ENCODE peak calls at places on chromosome 7, in five cellular contexts. One of them, this sample, is unnamed.

GRCh38 chr7:80847027-80847426 is 71.8 kb downstream of the SEMA3C start:
- DNase-seq in LoVo: no peak
- DNase-seq in activated effector memory CD4-positive, alpha-beta T cell treated with anti-CD3 and anti-CD28 coated beads, Interleukin-2, amount 50 U/mL, for 16 hours: no peak
- DNase-seq in hepatic stellate cell: no peak
- DNase-seq in pancreas: no peak
- DNase-seq in this sample: no peak

GRCh38 chr7:112989531-112989930 is 97.1 kb downstream of the GPR85 start:
- DNase-seq in hepatic stellate cell: no peak
- DNase-seq in activated effector memory CD4-positive, alpha-beta T cell treated with anti-CD3 and anti-CD28 coated beads, Interleukin-2, amount 50 U/mL, for 16 hours: no peak
- DNase-seq in LoVo: no peak
- DNase-seq in pancreas: no peak
- DNase-seq in this sample: no peak

GRCh38 chr7:35336444-35336843 is 82.5 kb upstream of the TBX20 start:
- DNase-seq in pancreas: no peak
- DNase-seq in LoVo: no peak
- DNase-seq in activated effector memory CD4-positive, alpha-beta T cell treated with anti-CD3 and anti-CD28 coated beads, Interleukin-2, amount 50 U/mL, for 16 hours: no peak
- DNase-seq in hepatic stellate cell: no peak
- DNase-seq in this sample: no peak

GRCh38 chr7:35991511-35992232 is 161.4 kb upstream of the EEPD1 start:
- DNase-seq in activated effector memory CD4-positive, alpha-beta T cell treated with anti-CD3 and anti-CD28 coated beads, Interleukin-2, amount 50 U/mL, for 16 hours: peak
- DNase-seq in LoVo: no peak
- DNase-seq in hepatic stellate cell: no peak
- DNase-seq in pancreas: no peak
- DNase-seq in this sample: no peak

GRCh38 chr7:140911746-140912145 is 13.0 kb downstream of the BRAF start:
- DNase-seq in hepatic stellate cell: no peak
- DNase-seq in activated effector memory CD4-positive, alpha-beta T cell treated with anti-CD3 and anti-CD28 coated beads, Interleukin-2, amount 50 U/mL, for 16 hours: no peak
- DNase-seq in pancreas: no peak
- DNase-seq in LoVo: no peak
- DNase-seq in this sample: no peak

GRCh38 chr7:18541189-18541870 is 45.8 kb downstream of the HDAC9 start:
- DNase-seq in activated effector memory CD4-positive, alpha-beta T cell treated with anti-CD3 and anti-CD28 coated beads, Interleukin-2, amount 50 U/mL, for 16 hours: no peak
- DNase-seq in pancreas: peak
- DNase-seq in LoVo: no peak
- DNase-seq in hepatic stellate cell: peak
- DNase-seq in this sample: no peak

GRCh38 chr7:70218006-70218405 is 619.7 kb downstream of the AUTS2 start:
- DNase-seq in hepatic stellate cell: no peak
- DNase-seq in activated effector memory CD4-positive, alpha-beta T cell treated with anti-CD3 and anti-CD28 coated beads, Interleukin-2, amount 50 U/mL, for 16 hours: no peak
- DNase-seq in LoVo: no peak
- DNase-seq in pancreas: no peak
- DNase-seq in this sample: no peak

GRCh38 chr7:99919814-99920618 is 686 bp upstream of the TRIM4 start:
- DNase-seq in hepatic stellate cell: no peak
- DNase-seq in pancreas: no peak
- DNase-seq in LoVo: no peak
- DNase-seq in activated effector memory CD4-positive, alpha-beta T cell treated with anti-CD3 and anti-CD28 coated beads, Interleukin-2, amount 50 U/mL, for 16 hours: no peak
- DNase-seq in this sample: no peak

GRCh38 chr7:74479066-74479781 is 25.5 kb downstream of the GTF2IRD1 start:
- DNase-seq in LoVo: peak
- DNase-seq in activated effector memory CD4-positive, alpha-beta T cell treated with anti-CD3 and anti-CD28 coated beads, Interleukin-2, amount 50 U/mL, for 16 hours: no peak
- DNase-seq in pancreas: peak
- DNase-seq in hepatic stellate cell: no peak
- DNase-seq in this sample: no peak

GRCh38 chr7:2530076-2530967 is 10.7 kb downstream of the LFNG start:
- DNase-seq in LoVo: no peak
- DNase-seq in hepatic stellate cell: no peak
- DNase-seq in activated effector memory CD4-positive, alpha-beta T cell treated with anti-CD3 and anti-CD28 coated beads, Interleukin-2, amount 50 U/mL, for 16 hours: peak
- DNase-seq in pancreas: no peak
- DNase-seq in this sample: no peak

GRCh38 chr7:123341102-123341501 is 141.3 kb upstream of the SLC13A1 start:
- DNase-seq in pancreas: no peak
- DNase-seq in LoVo: no peak
- DNase-seq in activated effector memory CD4-positive, alpha-beta T cell treated with anti-CD3 and anti-CD28 coated beads, Interleukin-2, amount 50 U/mL, for 16 hours: no peak
- DNase-seq in hepatic stellate cell: no peak
- DNase-seq in this sample: no peak

GRCh38 chr7:78020131-78020873 is 221.7 kb downstream of the PHTF2 start:
- DNase-seq in LoVo: peak
- DNase-seq in hepatic stellate cell: peak
- DNase-seq in activated effector memory CD4-positive, alpha-beta T cell treated with anti-CD3 and anti-CD28 coated beads, Interleukin-2, amount 50 U/mL, for 16 hours: no peak
- DNase-seq in pancreas: peak
- DNase-seq in this sample: peak

GRCh38 chr7:34327681-34328080 is 330.3 kb upstream of the NPSR1 start:
- DNase-seq in hepatic stellate cell: no peak
- DNase-seq in activated effector memory CD4-positive, alpha-beta T cell treated with anti-CD3 and anti-CD28 coated beads, Interleukin-2, amount 50 U/mL, for 16 hours: no peak
- DNase-seq in pancreas: no peak
- DNase-seq in LoVo: no peak
- DNase-seq in this sample: no peak

GRCh38 chr7:129617178-129617577 is 5.7 kb downstream of the NRF1 start:
- DNase-seq in pancreas: no peak
- DNase-seq in LoVo: no peak
- DNase-seq in activated effector memory CD4-positive, alpha-beta T cell treated with anti-CD3 and anti-CD28 coated beads, Interleukin-2, amount 50 U/mL, for 16 hours: no peak
- DNase-seq in hepatic stellate cell: no peak
- DNase-seq in this sample: no peak

GRCh38 chr7:155983176-155983815 is 171.0 kb upstream of the SHH start:
- DNase-seq in pancreas: no peak
- DNase-seq in LoVo: no peak
- DNase-seq in hepatic stellate cell: no peak
- DNase-seq in activated effector memory CD4-positive, alpha-beta T cell treated with anti-CD3 and anti-CD28 coated beads, Interleukin-2, amount 50 U/mL, for 16 hours: no peak
- DNase-seq in this sample: no peak

GRCh38 chr7:38169862-38170261 is 8.2 kb upstream of the STARD3NL start:
- DNase-seq in pancreas: no peak
- DNase-seq in LoVo: peak
- DNase-seq in hepatic stellate cell: no peak
- DNase-seq in activated effector memory CD4-positive, alpha-beta T cell treated with anti-CD3 and anti-CD28 coated beads, Interleukin-2, amount 50 U/mL, for 16 hours: no peak
- DNase-seq in this sample: no peak

GRCh38 chr7:34497153-34497777 is 160.8 kb upstream of the NPSR1 start:
- DNase-seq in activated effector memory CD4-positive, alpha-beta T cell treated with anti-CD3 and anti-CD28 coated beads, Interleukin-2, amount 50 U/mL, for 16 hours: no peak
- DNase-seq in pancreas: no peak
- DNase-seq in hepatic stellate cell: no peak
- DNase-seq in LoVo: no peak
- DNase-seq in this sample: no peak

GRCh38 chr7:139753693-139754111 is 24.1 kb downstream of the HIPK2 start:
- DNase-seq in hepatic stellate cell: no peak
- DNase-seq in LoVo: no peak
- DNase-seq in activated effector memory CD4-positive, alpha-beta T cell treated with anti-CD3 and anti-CD28 coated beads, Interleukin-2, amount 50 U/mL, for 16 hours: no peak
- DNase-seq in pancreas: no peak
- DNase-seq in this sample: no peak

GRCh38 chr7:93894426-93894825 is 3.9 kb upstream of the TFPI2 start:
- DNase-seq in hepatic stellate cell: peak
- DNase-seq in pancreas: no peak
- DNase-seq in activated effector memory CD4-positive, alpha-beta T cell treated with anti-CD3 and anti-CD28 coated beads, Interleukin-2, amount 50 U/mL, for 16 hours: no peak
- DNase-seq in LoVo: no peak
- DNase-seq in this sample: no peak

GRCh38 chr7:64873517-64873916 is 29.6 kb upstream of the ZNF273 start:
- DNase-seq in LoVo: no peak
- DNase-seq in pancreas: no peak
- DNase-seq in activated effector memory CD4-positive, alpha-beta T cell treated with anti-CD3 and anti-CD28 coated beads, Interleukin-2, amount 50 U/mL, for 16 hours: peak
- DNase-seq in hepatic stellate cell: no peak
- DNase-seq in this sample: peak

GRCh38 chr7:99949645-99950228 is 20.3 kb upstream of the GJC3 start:
- DNase-seq in LoVo: no peak
- DNase-seq in hepatic stellate cell: no peak
- DNase-seq in activated effector memory CD4-positive, alpha-beta T cell treated with anti-CD3 and anti-CD28 coated beads, Interleukin-2, amount 50 U/mL, for 16 hours: no peak
- DNase-seq in pancreas: no peak
- DNase-seq in this sample: no peak

GRCh38 chr7:141073173-141073640 is 657 bp upstream of the TMEM178B start:
- DNase-seq in hepatic stellate cell: peak
- DNase-seq in pancreas: no peak
- DNase-seq in LoVo: no peak
- DNase-seq in activated effector memory CD4-positive, alpha-beta T cell treated with anti-CD3 and anti-CD28 coated beads, Interleukin-2, amount 50 U/mL, for 16 hours: peak
- DNase-seq in this sample: peak

This sample was measured in hepatocyte.